ENCODE peak calls at places on chromosomes 2 and 18, in four cellular contexts. Z, S, G and H are unnamed samples.
A peak's percentile ranks its signal among the peaks of the same experiment; 100 is the strongest.

GRCh38 chr2:73175663-73176204 is 26.6 kb upstream of the NOTO start:
- DNase-seq in G (peak; percentile 79), S (peak; percentile 43), Z (peak; percentile 92), H (peak; percentile 82)

GRCh38 chr2:242031481-242032019 is 162.0 kb downstream of the RTP5 start:
- DNase-seq in Z (no peak), G (no peak), S (no peak), H (no peak)

GRCh38 chr18:42137671-42138375 is 182.8 kb downstream of the PIK3C3 start:
- DNase-seq in Z (no peak), G (no peak), S (no peak), H (no peak)

GRCh38 chr2:98522854-98523253 is 78.2 kb downstream of the INPP4A start:
- DNase-seq in G (no peak), S (no peak), Z (no peak), H (no peak)

GRCh38 chr2:84938194-84938879 is 32.6 kb upstream of the KCMF1 start:
- DNase-seq in Z (no peak), G (no peak), S (no peak), H (no peak)

GRCh38 chr2:164514491-164514890 is 106.8 kb downstream of the GRB14 start:
- DNase-seq in G (peak; percentile 69), S (no peak), Z (no peak), H (no peak)

GRCh38 chr18:36744261-36744876 is 84.4 kb downstream of the TPGS2 start:
- DNase-seq in G (no peak), Z (no peak), S (no peak), H (no peak)

GRCh38 chr2:68110102-68110501 is 47.3 kb upstream of the C1D start:
- DNase-seq in G (no peak), Z (no peak), S (no peak), H (no peak)

GRCh38 chr18:46035701-46036680 is 36.1 kb downstream of the PSTPIP2 start:
- DNase-seq in G (no peak), S (no peak), Z (no peak), H (no peak)

GRCh38 chr2:233152541-233152940 is 92.4 kb downstream of the INPP5D start:
- DNase-seq in S (no peak), G (no peak), Z (peak; percentile 87), H (no peak)

GRCh38 chr18:8946046-8946838 is 156.3 kb upstream of the NDUFV2 start:
- DNase-seq in Z (no peak), S (no peak), G (no peak), H (no peak)

GRCh38 chr18:43278401-43278800 is 1.1 kb upstream of the SYT4 start:
- DNase-seq in S (no peak), Z (no peak), G (no peak), H (no peak)

GRCh38 chr2:239688098-239688497 is 287.3 kb upstream of the HDAC4 start:
- DNase-seq in G (peak; percentile 57), Z (no peak), S (no peak), H (peak; percentile 46)

GRCh38 chr2:63662028-63662804 is 73.5 kb downstream of the MDH1 start:
- DNase-seq in G (peak; percentile 95), Z (no peak), S (no peak), H (no peak)

GRCh38 chr18:60248563-60249330 is 123.8 kb downstream of the MC4R start:
- DNase-seq in S (no peak), Z (no peak), G (no peak), H (no peak)

GRCh38 chr2:176612736-176613135 is 343.5 kb downstream of the MTX2 start:
- DNase-seq in G (no peak), S (no peak), Z (no peak), H (no peak)

GRCh38 chr2:207711750-207712487 is 479 bp downstream of the CCNYL1 start:
- DNase-seq in S (peak; percentile 55), G (peak; percentile 59), Z (peak; percentile 67), H (peak; percentile 61)

GRCh38 chr2:70981421-70981820 is 3.0 kb downstream of the ANKRD53 start:
- DNase-seq in S (no peak), Z (no peak), G (no peak), H (no peak)

GRCh38 chr2:217047209-217047998 is 187.5 kb upstream of the TNP1 start:
- DNase-seq in S (no peak), G (no peak), Z (no peak), H (no peak)

GRCh38 chr2:213934560-213934959 is 476.3 kb upstream of the VWC2L start:
- DNase-seq in S (no peak), Z (no peak), G (peak; percentile 35), H (peak; percentile 60)

GRCh38 chr2:219209236-219209635 is 2.7 kb downstream of the ZFAND2B start:
- DNase-seq in S (no peak), G (no peak), Z (no peak), H (no peak)

GRCh38 chr2:111032721-111033532 is 87.8 kb upstream of the BCL2L11 start:
- DNase-seq in G (peak; percentile 51), Z (no peak), S (no peak), H (no peak)

GRCh38 chr2:73359915-73360697 is 25.5 kb upstream of the ALMS1 start:
- DNase-seq in Z (no peak), S (no peak), G (no peak), H (peak; percentile 41)

GRCh38 chr2:188345439-188345838 is 53.8 kb downstream of the GULP1 start:
- DNase-seq in S (no peak), G (no peak), Z (no peak), H (no peak)